ENCODE peak calls at places on chromosome 22, in five cellular contexts. V is tibial nerve, E is neural progenitor cell, Z is fibroblast of lung, Q is endothelial cell of umbilical vein. N is an unnamed sample.
A peak's percentile ranks its signal among the peaks of the same experiment; 100 is the strongest.

GRCh38 chr22:37228106-37229011 is 15.7 kb downstream of the RAC2 start:
- DNase-seq in Z (no peak), E (no peak), Q (no peak), V (no peak), N (no peak)

GRCh38 chr22:29623059-29623458 is 19.6 kb downstream of the NF2 start:
- DNase-seq in E (no peak), V (no peak), Q (no peak), Z (no peak), N (no peak)

GRCh38 chr22:35728639-35729308 is 11.1 kb downstream of the APOL5 start:
- DNase-seq in Q (no peak), V (no peak), Z (no peak), E (no peak), N (no peak)

GRCh38 chr22:39215430-39216142 is 29.2 kb downstream of the PDGFB start:
- DNase-seq in V (no peak), Z (no peak), Q (no peak), E (peak; percentile 45), N (peak; percentile 50)

GRCh38 chr22:38632528-38632927 is 23.7 kb downstream of the FAM227A start:
- DNase-seq in Q (no peak), E (no peak), V (no peak), Z (no peak), N (no peak)

GRCh38 chr22:24952837-24953293 is 349 bp downstream of the KIAA1671 start:
- DNase-seq in E (peak; percentile 88), Q (peak; percentile 86), Z (peak; percentile 47), V (no peak), N (peak; percentile 75)

GRCh38 chr22:30314918-30315317 is 11.8 kb downstream of the TBC1D10A start:
- DNase-seq in Q (no peak), V (no peak), Z (no peak), E (no peak), N (no peak)

GRCh38 chr22:46379301-46379930 is 43.9 kb downstream of the TRMU start:
- DNase-seq in E (no peak), V (no peak), Z (no peak), Q (no peak), N (no peak)

GRCh38 chr22:31631381-31631780 is 30.6 kb downstream of the PISD start:
- DNase-seq in Q (no peak), V (no peak), E (no peak), Z (no peak), N (no peak)

GRCh38 chr22:30605449-30606110 is 1.4 kb upstream of the TCN2 start:
- DNase-seq in Z (peak; percentile 57), E (peak; percentile 47), V (no peak), Q (peak; percentile 66), N (peak; percentile 76)

GRCh38 chr22:38943882-38944281 is 13.5 kb upstream of the APOBEC3A start:
- DNase-seq in E (no peak), V (no peak), Z (no peak), Q (no peak), N (no peak)

GRCh38 chr22:30430933-30431332 is 5.4 kb downstream of the MTFP1 start:
- DNase-seq in V (no peak), E (no peak), Z (no peak), Q (no peak), N (no peak)

GRCh38 chr22:33831207-33831606 is 89.1 kb downstream of the LARGE1 start:
- DNase-seq in E (no peak), Z (no peak), Q (no peak), V (no peak), N (no peak)

GRCh38 chr22:46421272-46421671 is 85.8 kb downstream of the TRMU start:
- DNase-seq in Z (no peak), E (no peak), Q (no peak), V (no peak), N (no peak)

GRCh38 chr22:37454857-37455686 is 27.8 kb upstream of the ELFN2 start:
- DNase-seq in Z (peak; percentile 79), E (no peak), Q (peak; percentile 84), V (no peak), N (no peak)

GRCh38 chr22:35837328-35837727 is 119.7 kb downstream of the APOL5 start:
- DNase-seq in V (no peak), Z (peak; percentile 15), E (no peak), Q (peak; percentile 43), N (no peak)

GRCh38 chr22:22787805-22788459 is 99.7 kb upstream of the IGLL5 start:
- DNase-seq in E (peak; percentile 83), Q (peak; percentile 34), V (peak; percentile 29), Z (peak; percentile 49), N (no peak)

GRCh38 chr22:28999510-29000224 is 62.0 kb downstream of the C22orf31 start:
- DNase-seq in Z (no peak), Q (no peak), E (no peak), V (no peak), N (no peak)

GRCh38 chr22:38264322-38264843 is 8.4 kb downstream of the TMEM184B start:
- DNase-seq in Z (no peak), Q (no peak), E (no peak), V (no peak), N (no peak)

GRCh38 chr22:45788530-45788929 is 116.9 kb downstream of the ATXN10 start:
- DNase-seq in V (no peak), E (no peak), Z (no peak), Q (no peak), N (no peak)

GRCh38 chr22:43213066-43213465 is 26.1 kb upstream of the TTLL12 start:
- DNase-seq in Z (no peak), Q (no peak), V (no peak), E (peak; percentile 55), N (no peak)

GRCh38 chr22:39612811-39613548 is 42.4 kb downstream of the CACNA1I start:
- DNase-seq in Z (no peak), E (no peak), Q (no peak), V (no peak), N (no peak)

GRCh38 chr22:36507518-36508010 is 724 bp upstream of the FOXRED2 start:
- DNase-seq in V (no peak), E (no peak), Z (no peak), Q (no peak), N (no peak)

GRCh38 chr22:43185860-43186261 is 1.1 kb downstream of the TTLL12 start:
- DNase-seq in Q (peak; percentile 45), Z (peak; percentile 28), E (peak; percentile 34), V (no peak), N (no peak)

GRCh38 chr22:16917144-16918003 is 90.6 kb downstream of the GAB4 start:
- DNase-seq in V (peak; percentile 53), Q (peak; percentile 70), E (peak; percentile 87), Z (peak; percentile 4), N (no peak)

GRCh38 chr22:22078329-22078728 is 95.7 kb upstream of the TOP3B start:
- DNase-seq in Z (no peak), E (no peak), V (no peak), Q (no peak), N (no peak)

GRCh38 chr22:44622147-44622427 is 79.9 kb upstream of the PRR5 start:
- DNase-seq in E (peak; percentile 83), Z (no peak), Q (no peak), V (no peak), N (no peak)

GRCh38 chr22:43855431-43855830 is 6.9 kb downstream of the SULT4A1 start:
- DNase-seq in E (no peak), Z (no peak), Q (no peak), V (no peak), N (no peak)

GRCh38 chr22:46726066-46726985 is 11.7 kb downstream of the CERK start:
- DNase-seq in V (no peak), Q (no peak), Z (no peak), E (no peak), N (no peak)

GRCh38 chr22:36374603-36375024 is 13.2 kb downstream of the MYH9 start:
- DNase-seq in V (no peak), Z (no peak), E (no peak), Q (peak; percentile 72), N (no peak)

GRCh38 chr22:17570851-17571631 is 7.7 kb downstream of the SLC25A18 start:
- DNase-seq in Q (no peak), Z (peak; percentile 97), V (peak; percentile 33), E (no peak), N (peak; percentile 90)

GRCh38 chr22:21841422-21841821 is 26.0 kb downstream of the MAPK1 start:
- DNase-seq in Q (no peak), Z (no peak), E (no peak), V (no peak), N (no peak)

GRCh38 chr22:21921184-21921721 is 31.4 kb downstream of the PPM1F start:
- DNase-seq in V (no peak), Q (no peak), E (no peak), Z (no peak), N (no peak)

DNA sequence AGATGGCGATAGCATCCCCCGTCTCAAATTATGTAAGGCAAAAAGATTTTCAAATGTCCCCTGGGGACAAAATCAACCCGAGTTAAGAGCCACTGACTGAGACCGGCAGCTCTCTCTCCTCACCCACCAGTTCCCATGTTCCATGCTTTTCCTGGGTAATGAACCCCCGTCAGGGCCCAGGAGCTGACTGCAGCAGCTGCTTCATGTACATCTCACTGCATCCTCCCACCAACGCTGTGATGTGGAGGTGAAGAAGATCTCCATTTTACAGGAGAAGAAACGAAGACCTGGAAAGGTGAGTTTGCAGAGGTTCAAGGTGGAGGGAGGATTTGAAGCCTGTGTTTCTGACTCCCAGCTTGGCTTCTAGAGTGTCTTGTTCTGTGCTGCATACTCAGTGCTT is 481.1 kb downstream of the MIAT start:
- DNase-seq in Q (no peak), Z (no peak), E (no peak), V (no peak), N (no peak)
- H3K4me1 ChIP-seq in Q (peaks cover 28% of the 10 kb centered on the region), Z (peaks cover 20% of the 10 kb centered on the region), E (peaks cover 36% of the 10 kb centered on the region), V (peaks cover 17% of the 10 kb centered on the region), N (no peaks in the 10 kb centered on the region)

DNA sequence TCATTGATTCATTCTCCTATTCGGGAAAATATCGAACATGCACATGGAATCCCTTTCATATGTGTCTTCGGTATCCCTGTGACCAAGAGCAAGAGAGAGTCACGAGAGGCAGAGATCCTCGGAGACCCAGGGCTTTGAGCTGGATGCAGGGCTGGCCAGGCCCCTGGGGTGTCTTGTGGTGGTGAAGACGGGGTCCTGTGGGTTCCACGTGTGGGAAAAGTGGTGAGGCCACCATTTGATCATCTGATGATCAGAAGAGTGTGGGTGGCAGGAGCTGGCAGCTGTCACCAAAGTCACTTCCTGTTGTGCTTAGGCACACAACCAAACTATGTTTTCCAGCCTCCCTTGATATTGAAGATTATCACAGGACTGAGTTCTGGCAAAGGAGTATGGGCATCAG is 94.0 kb downstream of the BRD1 start:
- DNase-seq in Q (no peak), Z (no peak), E (no peak), V (peak; percentile 4), N (peak; percentile 50)
- H3K4me3 ChIP-seq in Q (no peak overlapping the region), Z (no peak overlapping the region), E (no peak overlapping the region), V (no peak overlapping the region), N (no peak overlapping the region)

GRCh38 chr22:48450188-48450825 is 1377.4 kb downstream of the BRD1 start:
- DNase-seq in Z (no peak), E (no peak), V (no peak), Q (no peak), N (no peak)
- H3K4me1 ChIP-seq in Z (no peaks in the 10 kb centered on the region), E (no peaks in the 10 kb centered on the region), V (no peaks in the 10 kb centered on the region), Q (no peaks in the 10 kb centered on the region), N (no peaks in the 10 kb centered on the region)

DNA sequence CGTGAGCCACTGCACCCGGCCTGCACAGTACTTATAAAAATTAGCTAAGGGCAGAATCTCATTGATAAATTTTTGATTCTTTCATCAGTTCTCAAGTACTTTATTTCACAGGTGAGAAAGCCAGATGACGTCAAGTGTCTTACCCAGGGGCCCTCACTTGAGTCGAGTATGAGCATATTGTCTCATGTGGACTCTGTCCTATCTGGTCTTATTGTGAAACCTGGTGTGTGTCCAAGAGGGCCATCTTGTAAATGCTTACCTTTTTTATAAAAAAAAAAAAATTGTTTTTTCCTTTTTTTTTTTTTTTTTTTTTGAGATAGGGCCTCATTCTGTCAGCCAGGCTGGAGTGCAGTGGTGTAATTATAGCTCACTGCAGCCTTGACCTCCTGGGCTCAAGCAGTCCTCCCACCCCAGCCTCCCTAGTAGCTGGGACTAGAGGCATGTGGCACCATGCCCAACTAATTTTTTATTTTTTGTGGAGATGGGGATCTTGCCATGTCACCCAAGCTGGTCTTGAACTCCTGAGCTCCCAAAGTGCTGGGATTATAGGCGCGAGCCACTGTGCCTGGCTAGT is 6.0 kb downstream of the ACO2 start:
- DNase-seq in E (no peak), V (no peak), Q (no peak), Z (no peak), N (no peak)
- H3K4me3 ChIP-seq in E (no peak overlapping the region), V (no peak overlapping the region), Q (no peak overlapping the region), Z (no peak overlapping the region), N (no peak overlapping the region)